ENCODE peak calls at places on chromosome 3, in eight cellular contexts. One of them, this sample, is unnamed.

GRCh38 chr3:171239757-171240503 is 213.4 kb upstream of the SLC2A2 start:
- DNase-seq in neural progenitor cell: no peak
- DNase-seq in tibial artery: no peak
- DNase-seq in transverse colon: no peak
- DNase-seq in Panc1: no peak
- DNase-seq in right atrium auricular region: no peak
- DNase-seq in CD8-positive, alpha-beta T cell: no peak
- DNase-seq in fibroblast of lung: no peak
- DNase-seq in this sample: no peak

GRCh38 chr3:190003730-190004129 is 117.0 kb downstream of the P3H2 start:
- DNase-seq in neural progenitor cell: no peak
- DNase-seq in tibial artery: no peak
- DNase-seq in transverse colon: no peak
- DNase-seq in Panc1: peak
- DNase-seq in right atrium auricular region: no peak
- DNase-seq in CD8-positive, alpha-beta T cell: no peak
- DNase-seq in fibroblast of lung: peak
- DNase-seq in this sample: peak

GRCh38 chr3:116148881-116149530 is 296.3 kb downstream of the LSAMP start:
- DNase-seq in neural progenitor cell: peak
- DNase-seq in tibial artery: no peak
- DNase-seq in transverse colon: no peak
- DNase-seq in Panc1: peak
- DNase-seq in right atrium auricular region: no peak
- DNase-seq in CD8-positive, alpha-beta T cell: no peak
- DNase-seq in fibroblast of lung: peak
- DNase-seq in this sample: no peak

GRCh38 chr3:114471478-114471877 is 177.7 kb downstream of the TIGIT start:
- DNase-seq in neural progenitor cell: no peak
- DNase-seq in tibial artery: no peak
- DNase-seq in transverse colon: no peak
- DNase-seq in Panc1: no peak
- DNase-seq in right atrium auricular region: no peak
- DNase-seq in CD8-positive, alpha-beta T cell: no peak
- DNase-seq in fibroblast of lung: no peak
- DNase-seq in this sample: no peak

GRCh38 chr3:156434921-156435320 is 120.0 kb downstream of the SSR3 start:
- DNase-seq in neural progenitor cell: no peak
- DNase-seq in tibial artery: no peak
- DNase-seq in transverse colon: no peak
- DNase-seq in Panc1: no peak
- DNase-seq in right atrium auricular region: no peak
- DNase-seq in CD8-positive, alpha-beta T cell: no peak
- DNase-seq in fibroblast of lung: no peak
- DNase-seq in this sample: no peak

GRCh38 chr3:51386159-51386851 is 1.2 kb downstream of the MANF start:
- DNase-seq in neural progenitor cell: no peak
- DNase-seq in tibial artery: no peak
- DNase-seq in transverse colon: no peak
- DNase-seq in Panc1: no peak
- DNase-seq in right atrium auricular region: peak
- DNase-seq in CD8-positive, alpha-beta T cell: no peak
- DNase-seq in fibroblast of lung: no peak
- DNase-seq in this sample: no peak

GRCh38 chr3:159620873-159621272 is 367.8 kb upstream of the IL12A start:
- DNase-seq in neural progenitor cell: no peak
- DNase-seq in tibial artery: no peak
- DNase-seq in transverse colon: no peak
- DNase-seq in Panc1: peak
- DNase-seq in right atrium auricular region: no peak
- DNase-seq in CD8-positive, alpha-beta T cell: no peak
- DNase-seq in fibroblast of lung: peak
- DNase-seq in this sample: no peak

GRCh38 chr3:16816048-16816780 is 68.5 kb upstream of the PLCL2 start:
- DNase-seq in neural progenitor cell: no peak
- DNase-seq in tibial artery: no peak
- DNase-seq in transverse colon: no peak
- DNase-seq in Panc1: no peak
- DNase-seq in right atrium auricular region: no peak
- DNase-seq in CD8-positive, alpha-beta T cell: no peak
- DNase-seq in fibroblast of lung: no peak
- DNase-seq in this sample: no peak

GRCh38 chr3:142664819-142665218 is 59.0 kb upstream of the TRPC1 start:
- DNase-seq in neural progenitor cell: no peak
- DNase-seq in tibial artery: no peak
- DNase-seq in transverse colon: no peak
- DNase-seq in Panc1: no peak
- DNase-seq in right atrium auricular region: no peak
- DNase-seq in CD8-positive, alpha-beta T cell: no peak
- DNase-seq in fibroblast of lung: no peak
- DNase-seq in this sample: no peak

GRCh38 chr3:158789592-158789991 is 12.3 kb upstream of the MFSD1 start:
- DNase-seq in neural progenitor cell: no peak
- DNase-seq in tibial artery: no peak
- DNase-seq in transverse colon: peak
- DNase-seq in Panc1: no peak
- DNase-seq in right atrium auricular region: no peak
- DNase-seq in CD8-positive, alpha-beta T cell: no peak
- DNase-seq in fibroblast of lung: peak
- DNase-seq in this sample: no peak

GRCh38 chr3:81764665-81765064 is 3.2 kb upstream of the GBE1 start:
- DNase-seq in neural progenitor cell: no peak
- DNase-seq in tibial artery: no peak
- DNase-seq in transverse colon: no peak
- DNase-seq in Panc1: no peak
- DNase-seq in right atrium auricular region: no peak
- DNase-seq in CD8-positive, alpha-beta T cell: no peak
- DNase-seq in fibroblast of lung: peak
- DNase-seq in this sample: no peak

GRCh38 chr3:76369170-76369569 is 583.8 kb upstream of the ZNF717 start:
- DNase-seq in neural progenitor cell: no peak
- DNase-seq in tibial artery: no peak
- DNase-seq in transverse colon: no peak
- DNase-seq in Panc1: no peak
- DNase-seq in right atrium auricular region: no peak
- DNase-seq in CD8-positive, alpha-beta T cell: no peak
- DNase-seq in fibroblast of lung: peak
- DNase-seq in this sample: no peak

GRCh38 chr3:172280406-172281051 is 167.7 kb downstream of the GHSR start:
- DNase-seq in neural progenitor cell: no peak
- DNase-seq in tibial artery: no peak
- DNase-seq in transverse colon: no peak
- DNase-seq in Panc1: no peak
- DNase-seq in right atrium auricular region: no peak
- DNase-seq in CD8-positive, alpha-beta T cell: no peak
- DNase-seq in fibroblast of lung: peak
- DNase-seq in this sample: peak

GRCh38 chr3:67529337-67529736 is 125.1 kb downstream of the SUCLG2 start:
- DNase-seq in neural progenitor cell: no peak
- DNase-seq in tibial artery: no peak
- DNase-seq in transverse colon: no peak
- DNase-seq in Panc1: no peak
- DNase-seq in right atrium auricular region: no peak
- DNase-seq in CD8-positive, alpha-beta T cell: no peak
- DNase-seq in fibroblast of lung: no peak
- DNase-seq in this sample: no peak

GRCh38 chr3:67526246-67526645 is 128.2 kb downstream of the SUCLG2 start:
- DNase-seq in neural progenitor cell: no peak
- DNase-seq in tibial artery: no peak
- DNase-seq in transverse colon: no peak
- DNase-seq in Panc1: no peak
- DNase-seq in right atrium auricular region: no peak
- DNase-seq in CD8-positive, alpha-beta T cell: no peak
- DNase-seq in fibroblast of lung: peak
- DNase-seq in this sample: peak

GRCh38 chr3:67534594-67534993 is 119.8 kb downstream of the SUCLG2 start:
- DNase-seq in neural progenitor cell: no peak
- DNase-seq in tibial artery: no peak
- DNase-seq in transverse colon: no peak
- DNase-seq in Panc1: no peak
- DNase-seq in right atrium auricular region: no peak
- DNase-seq in CD8-positive, alpha-beta T cell: no peak
- DNase-seq in fibroblast of lung: no peak
- DNase-seq in this sample: no peak

GRCh38 chr3:67529915-67530314 is 124.5 kb downstream of the SUCLG2 start:
- DNase-seq in neural progenitor cell: no peak
- DNase-seq in tibial artery: no peak
- DNase-seq in transverse colon: no peak
- DNase-seq in Panc1: no peak
- DNase-seq in right atrium auricular region: no peak
- DNase-seq in CD8-positive, alpha-beta T cell: no peak
- DNase-seq in fibroblast of lung: peak
- DNase-seq in this sample: peak

DNA sequence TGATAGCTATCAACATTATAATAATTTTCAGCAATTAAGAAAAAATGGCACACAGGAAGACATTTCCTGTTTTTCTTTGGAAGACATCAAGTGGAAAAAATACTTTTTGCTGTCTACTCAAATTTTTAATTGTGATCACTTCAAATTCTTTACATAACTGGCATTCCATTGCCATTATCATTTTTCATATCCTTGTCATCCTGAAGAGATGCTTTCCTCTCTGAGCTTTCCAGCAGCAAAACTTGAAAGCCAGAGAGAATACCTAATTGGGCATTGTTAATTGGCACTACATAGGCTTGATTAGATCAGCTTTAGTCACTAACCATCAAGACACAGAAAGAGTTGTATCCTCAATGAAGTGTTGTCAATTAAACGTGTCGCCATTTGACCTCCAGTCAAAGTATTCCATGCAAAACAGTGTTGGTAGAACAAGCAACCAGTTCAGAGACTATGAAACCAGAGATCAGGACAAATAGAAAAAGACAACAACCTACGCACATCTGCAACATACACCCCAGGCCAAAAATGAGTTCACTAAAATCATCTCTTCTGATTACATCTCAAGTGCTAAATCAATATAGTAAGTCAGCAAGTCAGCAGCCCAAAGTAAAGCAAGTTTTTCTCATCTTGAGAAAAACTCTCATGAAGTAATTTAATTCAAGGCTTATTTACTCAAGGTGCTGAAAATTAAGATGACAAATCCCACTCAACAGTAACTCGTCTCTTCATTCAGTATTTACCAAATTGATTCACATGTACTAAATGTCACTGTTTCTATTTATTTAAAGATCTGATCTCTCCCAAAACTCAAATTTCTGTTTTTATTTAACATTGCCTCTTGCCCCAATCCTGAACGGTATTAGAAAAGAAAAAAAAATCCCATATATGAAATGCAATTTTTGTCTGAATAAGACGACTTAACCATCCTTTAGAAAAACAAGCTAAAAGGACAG is 123.0 kb downstream of the SUCLG2 start:
- DNase-seq in neural progenitor cell: no peak
- DNase-seq in tibial artery: no peak
- DNase-seq in transverse colon: no peak
- DNase-seq in Panc1: no peak
- DNase-seq in right atrium auricular region: no peak
- DNase-seq in CD8-positive, alpha-beta T cell: no peak
- DNase-seq in fibroblast of lung: no peak
- DNase-seq in this sample: no peak
- TF ChIP-seq CTCF in neural progenitor cell: no peak
- TF ChIP-seq CTCF in tibial artery: no peak
- TF ChIP-seq CTCF in transverse colon: no peak
- TF ChIP-seq CTCF in Panc1: no peak
- TF ChIP-seq CTCF in right atrium auricular region: no peak
- TF ChIP-seq CTCF in CD8-positive, alpha-beta T cell: no peak
- TF ChIP-seq CTCF in fibroblast of lung: no peak
- TF ChIP-seq CTCF in this sample: no peak

GRCh38 chr3:170012683-170013400 is 25.0 kb upstream of the GPR160 start:
- DNase-seq in neural progenitor cell: no peak
- DNase-seq in tibial artery: no peak
- DNase-seq in transverse colon: no peak
- DNase-seq in Panc1: no peak
- DNase-seq in right atrium auricular region: no peak
- DNase-seq in CD8-positive, alpha-beta T cell: no peak
- DNase-seq in fibroblast of lung: no peak
- DNase-seq in this sample: no peak
- H3K27ac ChIP-seq in neural progenitor cell: no peak
- H3K27ac ChIP-seq in tibial artery: no peak
- H3K27ac ChIP-seq in transverse colon: no peak
- H3K27ac ChIP-seq in Panc1: no peak
- H3K27ac ChIP-seq in right atrium auricular region: no peak
- H3K27ac ChIP-seq in CD8-positive, alpha-beta T cell: no peak
- H3K27ac ChIP-seq in fibroblast of lung: no peak
- H3K27ac ChIP-seq in this sample: no peak

DNA sequence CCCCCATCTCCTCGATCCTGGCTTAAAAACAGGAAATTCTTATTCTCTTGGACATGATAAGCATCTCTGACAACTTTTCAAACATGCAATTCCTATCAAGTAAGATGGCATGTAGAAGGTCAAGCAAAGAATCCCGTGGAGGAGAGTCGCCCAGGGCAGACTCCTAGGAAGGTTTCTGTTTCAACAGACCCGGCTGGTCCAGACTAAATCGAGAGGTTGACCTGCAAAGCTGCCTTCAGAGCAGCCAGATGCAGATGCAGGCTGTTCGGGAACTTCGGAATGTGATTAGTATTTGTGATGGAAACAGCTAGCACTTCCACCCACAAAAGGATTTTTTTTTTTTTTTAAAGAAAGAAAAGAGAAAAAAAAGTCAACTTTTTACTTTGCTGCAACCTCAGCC is 216.8 kb downstream of the NR1D2 start:
- DNase-seq in neural progenitor cell: peak
- DNase-seq in tibial artery: no peak
- DNase-seq in transverse colon: no peak
- DNase-seq in Panc1: no peak
- DNase-seq in right atrium auricular region: no peak
- DNase-seq in CD8-positive, alpha-beta T cell: no peak
- DNase-seq in fibroblast of lung: no peak
- DNase-seq in this sample: no peak
- H3K4me3 ChIP-seq in neural progenitor cell: no peak
- H3K4me3 ChIP-seq in tibial artery: peak
- H3K4me3 ChIP-seq in transverse colon: no peak
- H3K4me3 ChIP-seq in Panc1: no peak
- H3K4me3 ChIP-seq in right atrium auricular region: no peak
- H3K4me3 ChIP-seq in CD8-positive, alpha-beta T cell: no peak
- H3K4me3 ChIP-seq in fibroblast of lung: peak
- H3K4me3 ChIP-seq in this sample: no peak

DNA sequence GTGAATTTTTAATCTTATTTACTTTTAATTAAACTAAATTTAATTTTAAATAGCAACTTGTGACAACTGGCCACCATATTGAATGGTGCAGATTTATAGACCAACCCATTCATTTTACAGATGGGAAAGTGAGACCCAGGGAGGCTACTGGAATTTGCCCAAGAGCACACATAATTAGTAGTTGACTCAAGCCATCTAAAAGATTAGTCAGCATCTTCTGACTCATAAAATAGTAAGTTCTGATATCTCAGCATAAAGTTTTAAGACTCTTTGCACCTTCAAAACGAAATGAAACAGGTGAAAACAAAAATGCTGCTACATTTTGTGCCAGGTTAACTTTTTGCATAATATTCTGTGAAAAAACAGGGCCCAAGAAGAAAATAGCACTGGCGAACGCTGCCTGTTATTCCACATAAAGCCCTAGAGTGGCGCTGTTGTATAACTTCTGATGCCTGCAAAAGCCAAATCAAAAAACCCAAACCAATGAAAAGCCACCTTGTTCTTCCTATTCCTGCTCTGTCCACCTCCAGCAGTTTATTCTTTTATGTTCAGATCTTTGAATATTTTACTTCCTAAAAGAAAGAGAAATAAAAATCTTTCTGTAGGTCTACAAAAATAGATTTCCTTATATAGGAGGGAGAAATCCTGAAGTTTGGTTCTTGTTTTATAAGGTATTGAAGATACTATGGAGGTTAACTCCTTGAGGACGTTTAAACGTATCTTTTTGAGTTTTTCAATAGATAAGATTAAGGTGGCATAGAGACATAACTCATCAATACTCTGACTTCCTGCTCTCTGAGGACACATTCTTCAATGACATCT is 62.8 kb downstream of the OTOL1 start:
- DNase-seq in neural progenitor cell: peak
- DNase-seq in tibial artery: no peak
- DNase-seq in transverse colon: no peak
- DNase-seq in Panc1: peak
- DNase-seq in right atrium auricular region: no peak
- DNase-seq in CD8-positive, alpha-beta T cell: no peak
- DNase-seq in fibroblast of lung: peak
- DNase-seq in this sample: no peak
- TF ChIP-seq CTCF in neural progenitor cell: peak
- TF ChIP-seq CTCF in tibial artery: peak
- TF ChIP-seq CTCF in transverse colon: peak
- TF ChIP-seq CTCF in Panc1: peak
- TF ChIP-seq CTCF in right atrium auricular region: peak
- TF ChIP-seq CTCF in CD8-positive, alpha-beta T cell: no peak
- TF ChIP-seq CTCF in fibroblast of lung: peak
- TF ChIP-seq CTCF in this sample: peak